ENCODE peak calls at places on chromosome 10, in nine cellular contexts. D is mucosa of descending colon, K is Calu3, P is astrocyte of the cerebellum, S is GM13977, Y is GM12864, H is psoas muscle, G is fibroblast of pulmonary artery, O is endothelial cell. C is an unnamed sample.
A peak's percentile ranks its signal among the peaks of the same experiment; 100 is the strongest.

GRCh38 chr10:132549416-132549815 is 11.8 kb downstream of the INPP5A start:
- DNase-seq in D (peak; percentile 52), K (no peak), P (no peak), S (no peak), Y (no peak), H (no peak), G (no peak), O (no peak), C (no peak)

GRCh38 chr10:5272065-5272803 is 75.6 kb downstream of the AKR1C4 start:
- DNase-seq in D (no peak), K (no peak), P (no peak), S (no peak), Y (no peak), H (no peak), G (no peak), O (no peak), C (no peak)

GRCh38 chr10:106565546-106565945 is 599.0 kb downstream of the SORCS1 start:
- DNase-seq in D (no peak), K (no peak), P (no peak), S (no peak), Y (no peak), H (no peak), G (peak; percentile 55), O (no peak), C (no peak)

GRCh38 chr10:77537720-77538373 is 99.8 kb downstream of the KCNMA1 start:
- DNase-seq in D (no peak), K (no peak), P (no peak), S (no peak), Y (no peak), H (no peak), G (peak; percentile 23), O (no peak), C (no peak)

GRCh38 chr10:43188702-43189101 is 50.5 kb downstream of the CSGALNACT2 start:
- DNase-seq in D (no peak), K (no peak), P (no peak), S (no peak), Y (no peak), H (no peak), G (peak; percentile 60), O (no peak), C (no peak)

GRCh38 chr10:112338957-112339356 is 35.0 kb upstream of the ACSL5 start:
- DNase-seq in D (no peak), K (no peak), P (no peak), S (no peak), Y (no peak), H (no peak), G (no peak), O (no peak), C (no peak)

GRCh38 chr10:96431211-96431970 is 72.6 kb upstream of the OPALIN start:
- DNase-seq in D (no peak), K (no peak), P (no peak), S (no peak), Y (no peak), H (no peak), G (no peak), O (no peak), C (no peak)

GRCh38 chr10:75187961-75188426 is 22.6 kb upstream of the VDAC2 start:
- DNase-seq in D (no peak), K (peak; percentile 77), P (peak; percentile 44), S (peak; percentile 76), Y (peak; percentile 43), H (peak; percentile 35), G (peak; percentile 79), O (peak; percentile 47), C (no peak)

GRCh38 chr10:127619550-127619949 is 70.4 kb downstream of the NPS start:
- DNase-seq in D (no peak), K (no peak), P (no peak), S (no peak), Y (no peak), H (no peak), G (no peak), O (no peak), C (no peak)

GRCh38 chr10:108574233-108574632 is 1349.1 kb downstream of the XPNPEP1 start:
- DNase-seq in D (no peak), K (no peak), P (no peak), S (no peak), Y (no peak), H (no peak), G (no peak), O (no peak), C (no peak)

GRCh38 chr10:36499696-36500095 is 625.7 kb upstream of the ANKRD30A start:
- DNase-seq in D (no peak), K (no peak), P (no peak), S (no peak), Y (no peak), H (no peak), G (no peak), O (no peak), C (no peak)

GRCh38 chr10:33963656-33964175 is 629.2 kb upstream of the NRP1 start:
- DNase-seq in D (no peak), K (no peak), P (no peak), S (no peak), Y (no peak), H (no peak), G (no peak), O (no peak), C (no peak)

GRCh38 chr10:79186742-79187544 is 118.2 kb downstream of the ZMIZ1 start:
- DNase-seq in D (no peak), K (peak; percentile 22), P (no peak), S (no peak), Y (no peak), H (no peak), G (no peak), O (no peak), C (no peak)

GRCh38 chr10:71736570-71737355 is 17.2 kb upstream of the C10orf105 start:
- DNase-seq in D (no peak), K (no peak), P (no peak), S (no peak), Y (no peak), H (no peak), G (no peak), O (no peak), C (no peak)

DNA sequence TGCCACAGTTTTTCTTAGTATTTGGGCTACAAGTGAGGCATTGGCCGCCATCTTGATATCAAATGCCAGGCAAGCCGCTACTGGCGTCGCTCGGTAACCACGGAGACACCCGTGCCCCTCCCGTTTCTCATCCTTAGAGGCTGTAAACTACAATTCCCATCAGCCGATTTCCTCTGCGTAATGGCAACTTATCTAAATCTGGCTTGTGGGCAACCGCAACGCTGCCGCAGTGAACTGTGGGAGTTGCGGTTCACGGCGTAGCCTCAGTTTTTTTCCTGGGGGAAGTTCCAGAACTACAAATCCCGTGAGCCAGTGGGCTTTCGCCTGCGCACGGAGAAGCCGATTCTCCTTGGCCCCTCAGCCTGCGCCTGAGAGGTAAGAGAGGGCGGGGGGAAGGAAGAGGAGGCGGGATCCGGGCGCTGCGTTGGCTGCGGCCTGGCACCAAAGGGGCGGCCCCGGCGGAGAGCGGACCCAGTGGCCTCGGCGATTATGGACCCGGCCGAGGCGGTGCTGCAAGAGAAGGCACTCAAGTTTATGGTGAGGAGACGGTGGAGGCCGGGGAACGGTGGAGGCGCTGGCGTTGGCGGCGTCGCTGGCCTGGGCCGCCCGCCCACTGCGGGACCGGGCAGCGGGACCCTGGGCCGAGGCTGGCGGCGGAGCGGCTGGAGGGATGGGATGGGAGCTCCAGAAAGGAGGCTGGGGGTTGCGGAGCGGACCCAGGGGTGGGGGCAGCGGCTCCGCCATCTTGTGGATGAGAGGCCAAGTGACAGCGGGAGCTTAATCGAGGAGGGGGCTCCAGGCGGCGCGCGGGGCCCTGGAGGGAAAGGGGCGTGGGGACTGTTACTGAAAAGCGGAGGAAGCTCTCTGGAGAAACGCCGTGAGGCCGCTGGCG is at the start of gene BTRC:
- DNase-seq in D (peak; percentile 97), K (peak; percentile 90), P (peak; percentile 99), S (peak; percentile 93), Y (peak; percentile 98), H (peak; percentile 95), G (peak; percentile 100), O (peak; percentile 91), C (peak; percentile 74)
- TF ChIP-seq CTCF in D (no peak), K (no peak), P (no peak), S (peak; percentile 14), Y (no peak), H (no peak), G (no peak), O (no peak), C (no peak)

DNA sequence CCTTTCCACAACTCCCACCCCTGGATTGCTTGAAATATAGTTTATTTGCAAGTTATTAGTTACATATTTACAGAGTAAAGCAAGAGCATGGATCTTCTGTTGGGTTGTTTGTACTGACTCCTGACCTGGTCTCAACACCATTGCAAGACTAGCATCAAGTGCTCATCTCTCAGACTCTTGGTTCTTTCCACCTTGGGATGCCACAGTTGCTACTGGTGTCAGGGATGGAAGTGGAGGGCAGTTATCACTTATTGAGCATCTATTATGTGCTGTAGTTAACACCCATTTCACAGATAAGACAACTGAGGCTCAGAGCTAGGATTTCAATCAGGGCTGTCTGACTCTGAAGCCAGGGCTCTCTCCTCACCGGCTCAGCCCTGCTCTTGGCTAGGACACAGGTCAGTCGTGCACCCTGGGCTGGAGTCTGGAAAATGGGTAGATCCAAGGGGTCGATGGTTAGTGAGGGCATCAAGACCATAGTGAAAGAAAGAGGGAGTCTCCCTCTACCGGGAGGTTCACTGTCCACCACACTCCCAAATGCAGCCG is 614 bp upstream of the ADAMTS14 start:
- DNase-seq in D (no peak), K (no peak), P (no peak), S (no peak), Y (no peak), H (no peak), G (no peak), O (no peak), C (no peak)
- TF ChIP-seq CTCF in D (no peak), K (no peak), P (peak; percentile 45), S (no peak), Y (no peak), H (no peak), G (no peak), O (no peak), C (no peak)

GRCh38 chr10:123507298-123507697 is 158.9 kb upstream of the GPR26 start:
- DNase-seq in D (no peak), K (no peak), P (no peak), S (peak; percentile 26), Y (peak; percentile 63), H (no peak), G (no peak), O (no peak), C (no peak)

GRCh38 chr10:123496996-123497660 is 169.0 kb upstream of the GPR26 start:
- DNase-seq in D (no peak), K (no peak), P (no peak), S (no peak), Y (no peak), H (no peak), G (no peak), O (no peak), C (no peak)

GRCh38 chr10:123501148-123501547 is 165.0 kb upstream of the GPR26 start:
- DNase-seq in D (no peak), K (no peak), P (no peak), S (no peak), Y (peak; percentile 25), H (no peak), G (no peak), O (no peak), C (no peak)

GRCh38 chr10:123506455-123506854 is 159.7 kb upstream of the GPR26 start:
- DNase-seq in D (no peak), K (no peak), P (no peak), S (no peak), Y (no peak), H (no peak), G (no peak), O (no peak), C (no peak)

GRCh38 chr10:123502983-123503382 is 163.2 kb upstream of the GPR26 start:
- DNase-seq in D (no peak), K (no peak), P (no peak), S (peak; percentile 44), Y (peak; percentile 29), H (no peak), G (no peak), O (no peak), C (no peak)
- TF ChIP-seq CTCF in D (no peak), K (no peak), P (no peak), S (peak; percentile 48), Y (peak; percentile 37), H (no peak), G (no peak), O (no peak), C (no peak)

GRCh38 chr10:63644398-63645142 is 123.4 kb downstream of the REEP3 start:
- DNase-seq in D (no peak), K (no peak), P (no peak), S (no peak), Y (no peak), H (no peak), G (peak; percentile 44), O (no peak), C (no peak)
- TF ChIP-seq CTCF in D (no peak), K (no peak), P (no peak), S (no peak), Y (no peak), H (no peak), G (no peak), O (no peak), C (no peak)